ENCODE peak calls at places on chromosomes 1 and 21, in ten cellular contexts. J, M, D, N, B, Y, W, O, S and K are unnamed samples.
A peak's percentile ranks its signal among the peaks of the same experiment; 100 is the strongest.

GRCh38 chr1:46278807-46279206 is 24.6 kb downstream of the LRRC41 start:
- DNase-seq in M (no peak), D (no peak), S (no peak), B (no peak), N (peak; percentile 72), Y (no peak), O (no peak), J (no peak), W (peak; percentile 18), K (no peak)

GRCh38 chr1:214314178-214314843 is 33.4 kb downstream of the SMYD2 start:
- DNase-seq in O (no peak), J (no peak), B (no peak), N (no peak), D (no peak), W (no peak), S (no peak), Y (no peak), M (no peak), K (no peak)

GRCh38 chr1:155005076-155005971 is 2.7 kb downstream of the ZBTB7B start:
- DNase-seq in J (no peak), N (no peak), Y (peak; percentile 61), D (peak; percentile 87), W (peak; percentile 56), O (no peak), S (no peak), M (no peak), B (no peak), K (no peak)

GRCh38 chr1:24481098-24481497 is 21.5 kb upstream of the RCAN3 start:
- DNase-seq in M (no peak), Y (no peak), D (no peak), J (no peak), S (no peak), B (no peak), N (no peak), O (no peak), W (no peak), K (no peak)

GRCh38 chr1:223106856-223107255 is 36.2 kb downstream of the TLR5 start:
- DNase-seq in B (no peak), M (no peak), S (no peak), N (peak; percentile 25), W (peak; percentile 56), O (no peak), J (no peak), Y (no peak), D (no peak), K (no peak)

GRCh38 chr21:46431884-46432488 is 26.7 kb upstream of the DIP2A start:
- DNase-seq in S (no peak), B (no peak), Y (no peak), J (no peak), W (no peak), O (no peak), D (no peak), N (no peak), M (no peak), K (no peak)

GRCh38 chr21:26842976-26843911 is 2.0 kb downstream of the ADAMTS1 start:
- DNase-seq in J (peak; percentile 95), D (peak; percentile 97), S (peak; percentile 83), Y (peak; percentile 96), W (peak; percentile 95), O (peak; percentile 87), B (peak; percentile 75), M (peak; percentile 83), N (peak; percentile 97), K (peak; percentile 90)

GRCh38 chr1:31788138-31788824 is 24.1 kb upstream of the ADGRB2 start:
- DNase-seq in D (peak; percentile 95), J (peak; percentile 96), M (peak; percentile 97), W (peak; percentile 90), B (peak; percentile 76), O (peak; percentile 79), Y (peak; percentile 91), N (peak; percentile 90), S (peak; percentile 95), K (peak; percentile 80)

GRCh38 chr1:214547747-214548146 is 3.7 kb downstream of the PTPN14 start:
- DNase-seq in M (no peak), S (no peak), O (no peak), D (no peak), Y (no peak), J (no peak), B (no peak), N (no peak), W (no peak), K (no peak)

GRCh38 chr1:39877980-39878956 is 5.0 kb downstream of the TRIT1 start:
- DNase-seq in D (no peak), S (no peak), O (no peak), N (no peak), Y (no peak), B (no peak), M (peak; percentile 68), W (no peak), J (no peak), K (no peak)

GRCh38 chr1:9086060-9086459 is 16.6 kb upstream of the SLC2A5 start:
- DNase-seq in D (no peak), M (no peak), Y (no peak), O (no peak), W (no peak), N (no peak), S (no peak), J (no peak), B (no peak), K (no peak)

GRCh38 chr1:210587547-210587946 is 258.8 kb downstream of the HHAT start:
- DNase-seq in N (peak; percentile 8), W (peak; percentile 78), J (no peak), M (peak; percentile 12), D (no peak), B (no peak), S (peak; percentile 49), Y (no peak), O (peak; percentile 14), K (no peak)

GRCh38 chr1:60279798-60280197 is 206.2 kb upstream of the C1orf87 start:
- DNase-seq in J (no peak), W (peak; percentile 74), Y (no peak), B (no peak), S (no peak), M (no peak), D (no peak), N (peak; percentile 35), O (no peak), K (no peak)

GRCh38 chr1:151534662-151535278 is 5.3 kb upstream of the TUFT1 start:
- DNase-seq in B (no peak), J (peak; percentile 79), D (peak; percentile 83), N (peak; percentile 69), Y (peak; percentile 61), S (peak; percentile 77), O (no peak), W (peak; percentile 71), M (peak; percentile 85), K (no peak)

GRCh38 chr1:159856576-159856975 is 5.9 kb downstream of the VSIG8 start:
- DNase-seq in S (no peak), B (no peak), D (no peak), Y (no peak), M (no peak), J (no peak), N (no peak), W (no peak), O (no peak), K (no peak)

GRCh38 chr1:85801520-85801919 is 93.3 kb upstream of the ZNHIT6 start:
- DNase-seq in B (peak; percentile 32), N (peak; percentile 39), Y (no peak), D (no peak), W (peak; percentile 17), J (no peak), O (no peak), S (no peak), M (no peak), K (no peak)

GRCh38 chr1:215971793-215972441 is 404.8 kb downstream of the KCTD3 start:
- DNase-seq in W (no peak), O (no peak), D (no peak), Y (no peak), M (peak; percentile 45), J (no peak), S (peak; percentile 63), B (no peak), N (no peak), K (no peak)
- TF ChIP-seq CTCF in W (no peak), O (no peak), D (no peak), Y (no peak), M (peak; percentile 52), J (no peak), S (no peak), B (no peak), N (no peak), K (no peak)

GRCh38 chr1:193278968-193279367 is 92.6 kb upstream of the B3GALT2 start:
- DNase-seq in S (no peak), D (no peak), N (no peak), J (no peak), M (no peak), O (no peak), Y (no peak), W (no peak), B (no peak), K (no peak)

GRCh38 chr1:193270996-193271395 is 84.6 kb upstream of the B3GALT2 start:
- DNase-seq in D (no peak), N (peak; percentile 76), J (no peak), Y (no peak), W (peak; percentile 90), M (no peak), S (no peak), B (no peak), O (peak; percentile 17), K (no peak)

GRCh38 chr1:193275773-193276172 is 89.4 kb upstream of the B3GALT2 start:
- DNase-seq in O (no peak), B (no peak), M (peak; percentile 73), N (no peak), J (no peak), S (no peak), Y (no peak), D (no peak), W (no peak), K (no peak)
- TF ChIP-seq CTCF in O (no peak), B (peak; percentile 8), M (peak; percentile 76), N (no peak), J (no peak), S (no peak), Y (no peak), D (no peak), W (no peak), K (no peak)

DNA sequence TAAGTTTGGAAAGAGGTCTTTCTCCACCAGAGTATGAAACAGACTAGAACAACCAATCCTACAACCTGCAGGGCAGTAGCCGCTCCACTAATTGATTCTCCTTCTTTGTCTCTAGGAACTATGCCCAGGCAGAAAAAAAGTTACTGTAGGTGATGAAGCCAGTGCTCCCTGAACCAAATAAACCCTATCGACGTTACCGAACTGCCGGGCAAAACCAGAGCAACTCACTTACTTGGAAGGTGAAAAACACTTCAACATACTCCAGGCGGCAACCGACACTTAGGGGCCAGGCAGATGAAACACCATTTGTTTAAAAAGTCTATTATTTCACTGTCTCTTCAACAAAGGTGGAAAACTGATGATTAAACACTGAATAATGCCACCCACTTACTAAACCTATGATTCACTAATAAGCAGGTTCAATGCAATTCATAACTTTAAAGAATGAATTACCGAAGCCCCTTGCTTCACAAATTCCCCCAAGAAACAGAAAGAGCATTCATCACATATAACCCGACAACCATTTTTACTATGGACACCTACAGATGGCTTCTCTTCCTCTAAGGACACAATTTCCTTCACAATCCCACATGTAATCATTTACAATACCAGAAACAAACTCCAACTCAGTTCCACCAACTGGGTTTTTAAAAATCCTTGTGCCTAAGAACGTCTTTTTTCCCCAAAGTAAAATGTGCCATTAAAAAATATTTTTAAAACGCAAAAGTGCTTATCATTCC is 1.5 kb downstream of the NRIP1 start:
- DNase-seq in B (no peak), M (no peak), W (no peak), D (no peak), Y (no peak), S (peak; percentile 37), O (no peak), N (no peak), J (peak; percentile 24), K (no peak)
- TF ChIP-seq CTCF in B (no peak), M (no peak), W (no peak), D (no peak), Y (no peak), S (no peak), O (no peak), N (no peak), J (no peak), K (no peak)

GRCh38 chr1:41661428-41662060 is 177.1 kb upstream of the EDN2 start:
- DNase-seq in Y (no peak), J (no peak), O (no peak), N (no peak), W (no peak), M (peak; percentile 25), D (peak; percentile 25), S (no peak), B (no peak), K (no peak)
- TF ChIP-seq CTCF in Y (no peak), J (no peak), O (no peak), N (no peak), W (no peak), M (no peak), D (no peak), S (no peak), B (no peak), K (no peak)